ENCODE peak calls at places on chromosomes 4 and X, in nine cellular contexts. L is head of caudate nucleus; B is activated naive CD8-positive, alpha-beta T cell treated with anti-CD3 and anti-CD28 coated beads for 36 hours; I is ovary; A is GM04504; O is nucleus accumbens; P is activated CD8-positive, alpha-beta T cell treated with anti-CD3 and anti-CD28 coated beads, Interleukin-2, amount 10 ng/mL, durations not matched to agents 7 days and 5 days; E is stimulated activated naive CD4-positive, alpha-beta T cell; M is cardiac septum. H is an unnamed sample.

GRCh38 chr4:181524455-181524854 is 718.7 kb upstream of the TENM3 start:
- DNase-seq in L (no peak), B (no peak), I (no peak), A (no peak), O (no peak), P (no peak), E (no peak), M (no peak), H (no peak)

GRCh38 chrX:110086916-110087484 is 84.1 kb downstream of the TMEM164 start:
- DNase-seq in L (no peak), B (no peak), I (no peak), A (peak), O (no peak), P (no peak), E (no peak), M (no peak), H (no peak)

GRCh38 chr4:140691369-140691768 is 64.8 kb downstream of the TBC1D9 start:
- DNase-seq in L (no peak), B (no peak), I (no peak), A (peak), O (no peak), P (no peak), E (no peak), M (no peak), H (no peak)

GRCh38 chr4:132132433-132132832 is 1016.7 kb upstream of the PCDH10 start:
- DNase-seq in L (no peak), B (no peak), I (no peak), A (no peak), O (no peak), P (no peak), E (no peak), M (no peak), H (no peak)

GRCh38 chr4:110680217-110680616 is 57.3 kb upstream of the PITX2 start:
- DNase-seq in L (no peak), B (no peak), I (no peak), A (no peak), O (no peak), P (no peak), E (no peak), M (no peak), H (no peak)

GRCh38 chr4:100359433-100359832 is 158.4 kb downstream of the EMCN start:
- DNase-seq in L (no peak), B (no peak), I (no peak), A (no peak), O (no peak), P (no peak), E (no peak), M (no peak), H (no peak)

GRCh38 chr4:147060171-147060931 is 114.7 kb upstream of the TTC29 start:
- DNase-seq in L (no peak), B (no peak), I (no peak), A (peak), O (no peak), P (no peak), E (no peak), M (no peak), H (no peak)

GRCh38 chrX:103878466-103879151 is 46.6 kb upstream of the RAB9B start:
- DNase-seq in L (no peak), B (no peak), I (no peak), A (peak), O (no peak), P (no peak), E (no peak), M (no peak), H (no peak)

GRCh38 chrX:137051978-137052640 is 18.3 kb upstream of the GPR101 start:
- DNase-seq in L (peak), B (peak), I (peak), A (no peak), O (no peak), P (peak), E (peak), M (peak), H (peak)

GRCh38 chrX:50075630-50076349 is 125.0 kb downstream of the AKAP4 start:
- DNase-seq in L (no peak), B (no peak), I (no peak), A (no peak), O (no peak), P (no peak), E (no peak), M (no peak), H (no peak)

GRCh38 chrX:132737743-132738142 is 220.7 kb downstream of the HS6ST2 start:
- DNase-seq in L (no peak), B (peak), I (no peak), A (no peak), O (no peak), P (peak), E (no peak), M (no peak), H (peak)

GRCh38 chr4:106238819-106239420 is 77.1 kb downstream of the TBCK start:
- DNase-seq in L (no peak), B (no peak), I (no peak), A (peak), O (no peak), P (peak), E (no peak), M (no peak), H (no peak)

GRCh38 chr4:58871509-58871908 is 1761.3 kb upstream of the IGFBP7 start:
- DNase-seq in L (no peak), B (no peak), I (no peak), A (no peak), O (no peak), P (no peak), E (no peak), M (no peak), H (no peak)

GRCh38 chr4:156190606-156191005 is 236.9 kb upstream of the CTSO start:
- DNase-seq in L (no peak), B (no peak), I (no peak), A (peak), O (no peak), P (no peak), E (no peak), M (no peak), H (no peak)

GRCh38 chr4:111630705-111631104 is 514.5 kb upstream of the FAM241A start:
- DNase-seq in L (no peak), B (no peak), I (no peak), A (no peak), O (no peak), P (no peak), E (no peak), M (no peak), H (no peak)

GRCh38 chr4:151689211-151689991 is 71.4 kb downstream of the GATB start:
- DNase-seq in L (no peak), B (no peak), I (no peak), A (no peak), O (no peak), P (no peak), E (no peak), M (no peak), H (no peak)

GRCh38 chr4:154781126-154781982 is at the start of gene RBM46:
- DNase-seq in L (no peak), B (no peak), I (no peak), A (no peak), O (no peak), P (no peak), E (no peak), M (no peak), H (no peak)

GRCh38 chr4:85409251-85409650 is 65.7 kb upstream of the ARHGAP24 start:
- DNase-seq in L (no peak), B (no peak), I (no peak), A (no peak), O (no peak), P (no peak), E (no peak), M (no peak), H (no peak)

GRCh38 chr4:91288702-91289311 is 1015.0 kb upstream of the GRID2 start:
- DNase-seq in L (no peak), B (no peak), I (no peak), A (no peak), O (no peak), P (no peak), E (no peak), M (no peak), H (no peak)

GRCh38 chrX:87583679-87584078 is 66.1 kb downstream of the KLHL4 start:
- DNase-seq in L (no peak), B (no peak), I (no peak), A (no peak), O (no peak), P (no peak), E (no peak), M (no peak), H (no peak)

GRCh38 chr4:39032218-39033085 is at the start of gene TMEM156:
- DNase-seq in L (no peak), B (peak), I (no peak), A (no peak), O (no peak), P (peak), E (no peak), M (no peak), H (peak)

GRCh38 chr4:156710571-156711195 is 260.9 kb downstream of the PDGFC start:
- DNase-seq in L (no peak), B (no peak), I (no peak), A (peak), O (no peak), P (no peak), E (no peak), M (no peak), H (no peak)